ENCODE peak calls at places on chromosomes 6 and 20, in seven cellular contexts. O is fibroblast of villous mesenchyme; F is CD4-positive, alpha-beta T cell; U is pancreas; C is H1; J is tibial artery; Q is activated CD8-positive, alpha-beta T cell treated with anti-CD3 and anti-CD28 coated beads for 36 hours. V is an unnamed sample.

GRCh38 chr6:137416376-137417109 is 77.7 kb downstream of the OLIG3 start:
- DNase-seq in O (peak), F (no peak), U (no peak), C (no peak), J (no peak), Q (no peak), V (no peak)

GRCh38 chr20:20780127-20780822 is 67.8 kb upstream of the RALGAPA2 start:
- DNase-seq in O (peak), F (no peak), U (peak), C (no peak), J (peak), Q (no peak), V (peak)

GRCh38 chr6:105235155-105235554 is 55.3 kb upstream of the POPDC3 start:
- DNase-seq in O (no peak), F (no peak), U (no peak), C (no peak), J (no peak), Q (no peak), V (no peak)

GRCh38 chr6:167676666-167677421 is 149.9 kb upstream of the AFDN start:
- DNase-seq in O (no peak), F (no peak), U (no peak), C (no peak), J (peak), Q (no peak), V (no peak)

GRCh38 chr6:40477246-40478126 is 109.7 kb downstream of the LRFN2 start:
- DNase-seq in O (peak), F (peak), U (no peak), C (peak), J (no peak), Q (peak), V (no peak)

GRCh38 chr6:105896052-105896820 is 189.9 kb upstream of the PRDM1 start:
- DNase-seq in O (peak), F (no peak), U (no peak), C (no peak), J (no peak), Q (no peak), V (no peak)

GRCh38 chr20:53805895-53806384 is 212.3 kb upstream of the ZNF217 start:
- DNase-seq in O (no peak), F (no peak), U (no peak), C (no peak), J (no peak), Q (no peak), V (peak)

GRCh38 chr6:81475646-81476045 is 276.8 kb downstream of the TENT5A start:
- DNase-seq in O (no peak), F (no peak), U (no peak), C (no peak), J (no peak), Q (no peak), V (no peak)

GRCh38 chr6:90044833-90045337 is 150.6 kb downstream of the GJA10 start:
- DNase-seq in O (peak), F (no peak), U (no peak), C (no peak), J (no peak), Q (no peak), V (peak)

GRCh38 chr20:10674684-10675455 is 1.1 kb upstream of the JAG1 start:
- DNase-seq in O (peak), F (no peak), U (peak), C (no peak), J (peak), Q (peak), V (peak)

GRCh38 chr20:47216819-47217410 is 139.6 kb downstream of the ZMYND8 start:
- DNase-seq in O (no peak), F (no peak), U (no peak), C (no peak), J (no peak), Q (no peak), V (no peak)

GRCh38 chr20:47212606-47213207 is 143.8 kb downstream of the ZMYND8 start:
- DNase-seq in O (no peak), F (no peak), U (no peak), C (no peak), J (no peak), Q (no peak), V (no peak)

GRCh38 chr20:47213960-47214359 is 142.5 kb downstream of the ZMYND8 start:
- DNase-seq in O (no peak), F (no peak), U (no peak), C (no peak), J (no peak), Q (no peak), V (no peak)

GRCh38 chr20:47217482-47218446 is 138.7 kb downstream of the ZMYND8 start:
- DNase-seq in O (no peak), F (no peak), U (no peak), C (no peak), J (no peak), Q (no peak), V (no peak)

GRCh38 chr20:47215653-47216397 is 140.7 kb downstream of the ZMYND8 start:
- DNase-seq in O (no peak), F (no peak), U (no peak), C (no peak), J (no peak), Q (no peak), V (no peak)
- TF ChIP-seq CTCF in O (no peak), F (no peak), U (no peak), C (no peak), J (no peak), Q (no peak), V (no peak)

DNA sequence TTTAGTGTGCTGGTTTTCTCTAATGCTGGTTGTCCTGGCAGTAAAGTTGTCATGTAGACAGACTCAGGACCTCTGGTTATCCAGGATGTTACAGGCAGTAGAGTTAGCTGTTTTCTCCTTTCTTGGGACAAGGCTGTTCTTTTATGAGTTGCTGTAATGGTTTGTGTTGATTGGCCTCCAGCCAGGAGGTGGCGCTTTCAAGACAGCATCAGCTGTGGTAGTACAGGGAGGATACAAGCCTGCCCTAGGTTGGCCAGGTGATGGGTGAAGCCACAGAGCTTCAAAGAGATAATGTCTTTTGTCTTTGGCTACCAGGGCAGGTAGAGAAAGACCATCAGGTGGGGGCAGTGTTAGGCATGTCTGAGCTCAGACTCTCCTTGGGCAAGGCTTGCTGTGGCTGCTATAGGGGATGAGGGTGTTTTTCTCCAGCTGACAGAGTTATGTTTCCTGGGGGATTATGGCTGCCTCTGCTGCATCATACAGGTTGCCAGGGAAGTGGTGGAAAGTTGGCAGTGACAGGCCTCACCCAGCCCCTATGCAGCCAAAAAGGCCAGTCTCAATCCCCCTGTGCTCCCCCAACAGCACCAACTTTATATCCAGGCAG is 127.2 kb upstream of the TAB2 start:
- DNase-seq in O (peak), F (peak), U (no peak), C (peak), J (no peak), Q (peak), V (peak)
- TF ChIP-seq CTCF in O (peak), F (peak), U (no peak), C (peak), J (no peak), Q (peak), V (peak)

GRCh38 chr6:154410215-154410614 is 53.6 kb upstream of the IPCEF1 start:
- DNase-seq in O (no peak), F (no peak), U (no peak), C (no peak), J (no peak), Q (no peak), V (peak)

GRCh38 chr6:154412106-154412820 is 55.7 kb upstream of the IPCEF1 start:
- DNase-seq in O (no peak), F (no peak), U (no peak), C (no peak), J (no peak), Q (no peak), V (no peak)

GRCh38 chr6:154408906-154409500 is 52.4 kb upstream of the IPCEF1 start:
- DNase-seq in O (peak), F (no peak), U (no peak), C (no peak), J (no peak), Q (peak), V (peak)

GRCh38 chr6:154410619-154411044 is 54.0 kb upstream of the IPCEF1 start:
- DNase-seq in O (peak), F (no peak), U (no peak), C (no peak), J (peak), Q (peak), V (peak)

GRCh38 chr6:154411076-154411475 is 54.5 kb upstream of the IPCEF1 start:
- DNase-seq in O (no peak), F (no peak), U (no peak), C (no peak), J (no peak), Q (no peak), V (no peak)
- TF ChIP-seq CTCF in O (no peak), F (no peak), U (no peak), C (no peak), J (no peak), Q (no peak), V (no peak)

GRCh38 chr6:128520436-128521301 is at the start of gene PTPRK:
- DNase-seq in O (peak), F (peak), U (peak), C (peak), J (peak), Q (peak), V (peak)

GRCh38 chr6:128518531-128519131 is 1.8 kb downstream of the PTPRK start:
- DNase-seq in O (no peak), F (no peak), U (no peak), C (no peak), J (no peak), Q (no peak), V (peak)

GRCh38 chr6:128519931-128520435 is 416 bp downstream of the PTPRK start:
- DNase-seq in O (peak), F (peak), U (peak), C (no peak), J (peak), Q (peak), V (peak)

GRCh38 chr6:128521302-128521632 is 868 bp upstream of the PTPRK start:
- DNase-seq in O (peak), F (no peak), U (no peak), C (no peak), J (no peak), Q (no peak), V (no peak)

DNA sequence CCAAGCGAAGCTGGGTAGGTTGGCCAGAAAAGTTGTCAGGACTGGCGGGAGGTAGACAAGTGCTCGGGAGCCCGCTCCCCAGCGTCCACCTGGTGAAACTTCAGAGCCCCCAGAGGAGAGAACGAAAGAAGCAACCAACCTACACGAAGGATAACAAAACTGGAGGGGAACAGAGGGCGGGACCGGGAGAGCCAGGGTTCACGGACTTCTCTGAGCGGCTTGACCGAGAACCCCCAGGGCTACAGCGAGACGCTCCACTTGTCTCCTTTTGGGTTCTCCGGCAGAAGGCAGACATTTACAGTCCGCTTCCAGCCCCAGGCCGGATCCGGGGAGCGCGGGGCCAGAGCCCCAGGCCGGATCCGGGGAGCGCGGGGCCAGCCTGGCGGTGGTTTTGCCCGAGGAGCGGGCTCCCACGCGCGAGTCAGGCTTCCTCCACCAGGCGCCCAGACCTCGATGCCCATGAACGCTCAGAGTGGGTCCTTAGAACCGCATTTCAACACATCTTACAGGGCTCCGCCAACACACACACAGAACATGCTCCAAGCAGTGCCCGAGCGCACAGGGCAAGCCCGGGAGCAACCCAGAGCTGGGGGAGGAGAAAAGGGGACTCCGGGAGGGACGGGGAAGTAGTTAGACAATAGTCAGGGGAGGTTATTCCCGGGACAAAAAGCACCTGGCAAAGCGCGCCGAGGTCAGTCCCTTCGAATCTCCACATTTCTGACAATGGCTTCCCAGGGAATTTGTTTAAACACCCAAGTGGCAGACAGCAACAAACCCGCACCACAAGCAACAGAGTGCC is 1.1 kb downstream of the PTPRK start:
- DNase-seq in O (peak), F (peak), U (peak), C (no peak), J (peak), Q (peak), V (peak)
- TF ChIP-seq CTCF in O (peak), F (no peak), U (no peak), C (peak), J (peak), Q (no peak), V (peak)

GRCh38 chr6:169720207-169720855 is 4.0 kb downstream of the PHF10 start:
- DNase-seq in O (no peak), F (no peak), U (no peak), C (no peak), J (no peak), Q (no peak), V (no peak)
- TF ChIP-seq CTCF in O (peak), F (no peak), U (no peak), C (peak), J (no peak), Q (no peak), V (peak)

V was measured in epithelial cell of esophagus.